ENCODE peak calls at places on chromosome 17, in six cellular contexts. One of them, this sample, is unnamed. For H3K27me3, the result is how much of the 10 kb centered on the place peaks cover.

GRCh38 chr17:33469911-33470310 is 176.8 kb upstream of the ASIC2 start:
- DNase-seq in esophagus squamous epithelium: no peak
- DNase-seq in uterus: peak
- DNase-seq in GM23248: peak
- DNase-seq in ovary: no peak
- DNase-seq in heart right ventricle: no peak
- DNase-seq in this sample: peak

GRCh38 chr17:57540596-57540995 is 204.5 kb downstream of the CCDC182 start:
- DNase-seq in heart right ventricle: no peak
- DNase-seq in uterus: no peak
- DNase-seq in ovary: no peak
- DNase-seq in GM23248: no peak
- DNase-seq in esophagus squamous epithelium: no peak
- DNase-seq in this sample: no peak

GRCh38 chr17:5838661-5839300 is 231.4 kb upstream of the WSCD1 start:
- DNase-seq in GM23248: no peak
- DNase-seq in heart right ventricle: no peak
- DNase-seq in uterus: no peak
- DNase-seq in ovary: no peak
- DNase-seq in esophagus squamous epithelium: no peak
- DNase-seq in this sample: no peak

GRCh38 chr17:10053976-10054551 is 144.3 kb downstream of the GAS7 start:
- DNase-seq in esophagus squamous epithelium: no peak
- DNase-seq in heart right ventricle: no peak
- DNase-seq in ovary: no peak
- DNase-seq in GM23248: no peak
- DNase-seq in uterus: no peak
- DNase-seq in this sample: no peak

GRCh38 chr17:60557805-60558204 is 31.8 kb upstream of the APPBP2 start:
- DNase-seq in GM23248: no peak
- DNase-seq in uterus: no peak
- DNase-seq in esophagus squamous epithelium: no peak
- DNase-seq in heart right ventricle: no peak
- DNase-seq in ovary: no peak
- DNase-seq in this sample: no peak

GRCh38 chr17:56867948-56868376 is 34.0 kb downstream of the DGKE start:
- DNase-seq in uterus: no peak
- DNase-seq in GM23248: peak
- DNase-seq in heart right ventricle: no peak
- DNase-seq in ovary: no peak
- DNase-seq in esophagus squamous epithelium: no peak
- DNase-seq in this sample: peak

GRCh38 chr17:33964344-33964979 is 290.6 kb upstream of the CCL2 start:
- DNase-seq in esophagus squamous epithelium: no peak
- DNase-seq in ovary: no peak
- DNase-seq in heart right ventricle: no peak
- DNase-seq in GM23248: no peak
- DNase-seq in uterus: no peak
- DNase-seq in this sample: no peak

GRCh38 chr17:9890124-9890523 is 14.9 kb downstream of the RCVRN start:
- DNase-seq in GM23248: peak
- DNase-seq in uterus: no peak
- DNase-seq in ovary: no peak
- DNase-seq in heart right ventricle: peak
- DNase-seq in esophagus squamous epithelium: no peak
- DNase-seq in this sample: no peak

GRCh38 chr17:54172096-54172495 is 349.4 kb downstream of the KIF2B start:
- DNase-seq in esophagus squamous epithelium: no peak
- DNase-seq in uterus: no peak
- DNase-seq in GM23248: no peak
- DNase-seq in ovary: no peak
- DNase-seq in heart right ventricle: no peak
- DNase-seq in this sample: no peak

GRCh38 chr17:35588196-35588920 is 1.2 kb downstream of the AP2B1 start:
- DNase-seq in esophagus squamous epithelium: no peak
- DNase-seq in heart right ventricle: no peak
- DNase-seq in ovary: no peak
- DNase-seq in GM23248: peak
- DNase-seq in uterus: no peak
- DNase-seq in this sample: no peak

GRCh38 chr17:29148257-29148789 is 31.9 kb downstream of the MYO18A start:
- DNase-seq in heart right ventricle: no peak
- DNase-seq in ovary: no peak
- DNase-seq in esophagus squamous epithelium: no peak
- DNase-seq in uterus: no peak
- DNase-seq in GM23248: no peak
- DNase-seq in this sample: no peak

GRCh38 chr17:43778337-43779144 is at the start of gene DUSP3:
- DNase-seq in ovary: peak
- DNase-seq in esophagus squamous epithelium: peak
- DNase-seq in GM23248: peak
- DNase-seq in uterus: peak
- DNase-seq in heart right ventricle: peak
- DNase-seq in this sample: peak

GRCh38 chr17:65156835-65157565 is 19.8 kb downstream of the RGS9 start:
- DNase-seq in heart right ventricle: no peak
- DNase-seq in GM23248: no peak
- DNase-seq in uterus: no peak
- DNase-seq in ovary: no peak
- DNase-seq in esophagus squamous epithelium: no peak
- DNase-seq in this sample: no peak

GRCh38 chr17:35726609-35727460 is 4.6 kb upstream of the RASL10B start:
- DNase-seq in GM23248: peak
- DNase-seq in uterus: peak
- DNase-seq in heart right ventricle: peak
- DNase-seq in esophagus squamous epithelium: no peak
- DNase-seq in ovary: peak
- DNase-seq in this sample: peak

GRCh38 chr17:6110592-6110991 is 40.4 kb downstream of the WSCD1 start:
- DNase-seq in ovary: no peak
- DNase-seq in uterus: no peak
- DNase-seq in esophagus squamous epithelium: no peak
- DNase-seq in heart right ventricle: no peak
- DNase-seq in GM23248: no peak
- DNase-seq in this sample: no peak

GRCh38 chr17:73393962-73394361 is 82.2 kb upstream of the CDC42EP4 start:
- DNase-seq in GM23248: peak
- DNase-seq in ovary: no peak
- DNase-seq in uterus: no peak
- DNase-seq in esophagus squamous epithelium: no peak
- DNase-seq in heart right ventricle: no peak
- DNase-seq in this sample: no peak

GRCh38 chr17:47879028-47879585 is 16.9 kb upstream of the SP2 start:
- DNase-seq in GM23248: peak
- DNase-seq in heart right ventricle: no peak
- DNase-seq in uterus: no peak
- DNase-seq in esophagus squamous epithelium: no peak
- DNase-seq in ovary: no peak
- DNase-seq in this sample: no peak

GRCh38 chr17:944266-944665 is 35.3 kb downstream of the NXN start:
- DNase-seq in ovary: no peak
- DNase-seq in uterus: no peak
- DNase-seq in heart right ventricle: no peak
- DNase-seq in GM23248: no peak
- DNase-seq in esophagus squamous epithelium: no peak
- DNase-seq in this sample: no peak

GRCh38 chr17:72592242-72592966 is 471.6 kb downstream of the SOX9 start:
- DNase-seq in ovary: peak
- DNase-seq in heart right ventricle: peak
- DNase-seq in GM23248: peak
- DNase-seq in uterus: peak
- DNase-seq in esophagus squamous epithelium: no peak
- DNase-seq in this sample: no peak

GRCh38 chr17:16120937-16121336 is 94.4 kb downstream of the NCOR1 start:
- DNase-seq in uterus: no peak
- DNase-seq in GM23248: no peak
- DNase-seq in esophagus squamous epithelium: no peak
- DNase-seq in ovary: no peak
- DNase-seq in heart right ventricle: no peak
- DNase-seq in this sample: no peak

GRCh38 chr17:32350662-32351418 is 883 bp downstream of the ZNF207 start:
- DNase-seq in ovary: no peak
- DNase-seq in GM23248: peak
- DNase-seq in heart right ventricle: no peak
- DNase-seq in uterus: no peak
- DNase-seq in esophagus squamous epithelium: no peak
- DNase-seq in this sample: no peak

GRCh38 chr17:18262641-18263040 is 2.2 kb downstream of the MIEF2 start:
- DNase-seq in heart right ventricle: peak
- DNase-seq in uterus: no peak
- DNase-seq in esophagus squamous epithelium: no peak
- DNase-seq in ovary: no peak
- DNase-seq in GM23248: no peak
- DNase-seq in this sample: no peak

GRCh38 chr17:27532269-27533067 is 76.2 kb downstream of the KSR1 start:
- DNase-seq in heart right ventricle: no peak
- DNase-seq in esophagus squamous epithelium: no peak
- DNase-seq in uterus: no peak
- DNase-seq in GM23248: no peak
- DNase-seq in ovary: no peak
- DNase-seq in this sample: no peak

GRCh38 chr17:50556803-50557202 is 3.7 kb upstream of the CACNA1G start:
- DNase-seq in uterus: no peak
- DNase-seq in ovary: no peak
- DNase-seq in GM23248: no peak
- DNase-seq in esophagus squamous epithelium: no peak
- DNase-seq in heart right ventricle: peak
- DNase-seq in this sample: no peak

GRCh38 chr17:50558581-50558954 is 1.9 kb upstream of the CACNA1G start:
- DNase-seq in uterus: no peak
- DNase-seq in heart right ventricle: no peak
- DNase-seq in ovary: no peak
- DNase-seq in GM23248: no peak
- DNase-seq in esophagus squamous epithelium: no peak
- DNase-seq in this sample: no peak

GRCh38 chr17:50558955-50559614 is 1.4 kb upstream of the CACNA1G start:
- DNase-seq in ovary: peak
- DNase-seq in GM23248: no peak
- DNase-seq in heart right ventricle: no peak
- DNase-seq in esophagus squamous epithelium: no peak
- DNase-seq in uterus: peak
- DNase-seq in this sample: no peak

GRCh38 chr17:50558091-50558490 is 2.4 kb upstream of the CACNA1G start:
- DNase-seq in ovary: no peak
- DNase-seq in uterus: no peak
- DNase-seq in heart right ventricle: no peak
- DNase-seq in GM23248: no peak
- DNase-seq in esophagus squamous epithelium: no peak
- DNase-seq in this sample: no peak

DNA sequence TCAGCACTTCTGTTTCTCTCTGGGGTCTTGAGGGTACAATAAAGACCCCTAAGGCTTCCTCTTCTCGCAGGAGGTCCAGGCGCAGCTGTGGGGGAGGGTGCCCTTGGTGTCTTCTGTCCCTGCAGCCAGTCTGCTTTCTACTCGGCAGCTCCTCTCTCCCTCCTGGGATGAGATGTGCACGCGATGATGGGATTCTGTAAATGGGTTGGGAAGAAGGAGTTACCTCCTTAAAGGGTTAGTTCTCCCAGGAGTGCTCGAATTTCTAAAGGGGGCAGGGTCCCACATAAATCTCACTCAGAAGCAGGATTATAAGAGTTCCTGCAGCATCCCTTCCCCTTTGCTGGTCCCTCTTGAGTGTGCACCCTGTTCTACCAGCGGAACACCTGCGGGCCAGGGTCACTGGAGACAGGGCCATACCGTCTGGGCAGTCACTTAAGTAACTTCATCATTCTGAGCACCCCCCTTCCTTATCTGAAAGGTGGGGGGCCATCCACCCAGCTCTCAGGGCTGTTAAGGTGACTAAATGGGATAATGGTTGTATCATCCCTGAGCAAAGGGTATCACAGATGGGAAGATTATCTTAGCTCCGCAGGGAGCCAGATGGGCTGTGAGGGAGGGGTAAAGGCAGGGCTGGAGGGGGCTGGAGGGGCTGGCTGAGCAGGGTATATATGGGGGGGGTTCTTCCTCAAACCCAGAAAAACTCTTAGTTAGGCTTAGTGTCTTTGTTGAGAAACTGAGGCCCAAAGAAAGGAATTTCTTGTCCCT is 3.1 kb upstream of the CACNA1G start:
- DNase-seq in ovary: no peak
- DNase-seq in GM23248: no peak
- DNase-seq in heart right ventricle: no peak
- DNase-seq in uterus: no peak
- DNase-seq in esophagus squamous epithelium: no peak
- DNase-seq in this sample: no peak
- H3K27me3 ChIP-seq in ovary: under half
- H3K27me3 ChIP-seq in GM23248: under half
- H3K27me3 ChIP-seq in heart right ventricle: under half
- H3K27me3 ChIP-seq in uterus: under half
- H3K27me3 ChIP-seq in esophagus squamous epithelium: under half
- H3K27me3 ChIP-seq in this sample: under half

DNA sequence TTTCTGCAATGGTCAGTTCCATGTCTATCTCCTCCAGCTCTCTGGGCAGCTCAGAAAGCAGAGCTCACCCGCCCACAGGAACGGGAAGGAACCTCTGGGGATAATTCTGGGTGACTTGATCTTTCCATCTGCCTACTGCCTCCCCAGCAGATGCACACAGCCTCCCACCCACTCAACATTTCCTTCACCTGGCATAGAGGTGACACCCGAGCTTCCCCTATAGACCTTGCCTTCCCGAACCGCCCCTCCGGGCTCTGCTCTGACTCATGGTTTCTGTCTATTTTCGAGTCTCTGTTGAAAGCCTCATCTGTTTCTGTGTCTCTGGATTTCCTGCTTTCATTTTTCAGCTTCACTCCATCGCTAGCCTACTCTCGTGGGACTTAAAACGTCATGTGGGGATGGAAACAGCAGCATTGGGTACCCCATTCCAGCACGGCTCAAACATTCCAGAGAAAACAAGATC is 11.4 kb downstream of the GGA3 start:
- DNase-seq in esophagus squamous epithelium: no peak
- DNase-seq in GM23248: peak
- DNase-seq in uterus: no peak
- DNase-seq in heart right ventricle: no peak
- DNase-seq in ovary: no peak
- DNase-seq in this sample: no peak
- H3K4me3 ChIP-seq in esophagus squamous epithelium: no peak
- H3K4me3 ChIP-seq in GM23248: peak
- H3K4me3 ChIP-seq in uterus: no peak
- H3K4me3 ChIP-seq in heart right ventricle: peak
- H3K4me3 ChIP-seq in ovary: no peak
- H3K4me3 ChIP-seq in this sample: no peak

DNA sequence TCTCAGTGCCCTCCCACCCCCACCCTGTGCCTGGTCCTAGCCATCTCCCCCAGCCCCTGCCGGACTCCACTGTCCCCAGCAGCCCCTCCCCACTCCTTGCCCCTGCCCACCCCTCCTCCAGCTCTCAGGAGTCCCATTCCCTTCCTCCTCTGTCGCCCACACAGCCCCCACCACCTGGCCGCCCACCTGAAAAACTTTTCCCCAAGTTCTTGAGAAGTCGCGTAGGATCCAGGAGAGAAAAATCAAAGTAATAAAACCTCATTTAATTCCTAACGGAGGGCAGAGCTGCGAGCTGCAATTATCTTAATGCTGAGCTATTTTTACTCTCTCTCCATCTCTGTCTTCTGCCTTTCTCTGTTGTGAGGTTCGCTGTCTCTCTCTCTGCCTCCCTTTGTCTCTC is 2.4 kb upstream of the PPP1R1B start:
- DNase-seq in GM23248: no peak
- DNase-seq in heart right ventricle: no peak
- DNase-seq in uterus: no peak
- DNase-seq in esophagus squamous epithelium: no peak
- DNase-seq in ovary: no peak
- DNase-seq in this sample: no peak
- H3K27me3 ChIP-seq in GM23248: under half
- H3K27me3 ChIP-seq in heart right ventricle: under half
- H3K27me3 ChIP-seq in uterus: under half
- H3K27me3 ChIP-seq in esophagus squamous epithelium: under half
- H3K27me3 ChIP-seq in ovary: under half
- H3K27me3 ChIP-seq in this sample: under half

GRCh38 chr17:81040791-81041337 is 5.9 kb downstream of the BAIAP2 start:
- DNase-seq in ovary: no peak
- DNase-seq in esophagus squamous epithelium: no peak
- DNase-seq in heart right ventricle: no peak
- DNase-seq in GM23248: peak
- DNase-seq in uterus: no peak
- DNase-seq in this sample: no peak
- H3K4me3 ChIP-seq in ovary: no peak
- H3K4me3 ChIP-seq in esophagus squamous epithelium: no peak
- H3K4me3 ChIP-seq in heart right ventricle: no peak
- H3K4me3 ChIP-seq in GM23248: peak
- H3K4me3 ChIP-seq in uterus: no peak
- H3K4me3 ChIP-seq in this sample: no peak